ENCODE peak calls at places on chromosome 5, in eight cellular contexts. L is T-helper 1 cell; R is A172; H is NCI-H2081; V is cardiac fibroblast; Q is GF-D8; B is stimulated activated CD4-positive, alpha-beta T cell treated with anti-CD3 and anti-CD28 coated beads, TNF-alpha, amount 100 ng/mL, for 24 hours; E is posterior cingulate gyrus. D is an unnamed sample.

GRCh38 chr5:148970228-148970627 is 92.6 kb downstream of the SH3TC2 start:
- DNase-seq in E (no peak), H (peak), L (no peak), V (no peak), R (no peak), B (no peak), Q (no peak), D (peak)

GRCh38 chr5:176679365-176680225 is 32.3 kb downstream of the TSPAN17 start:
- DNase-seq in L (no peak), V (no peak), E (no peak), Q (no peak), H (no peak), B (no peak), R (no peak), D (no peak)

GRCh38 chr5:62347928-62348327 is 41.9 kb downstream of the KIF2A start:
- DNase-seq in H (no peak), Q (no peak), V (no peak), E (no peak), L (no peak), B (no peak), R (no peak), D (no peak)

GRCh38 chr5:78504726-78505431 is 143.7 kb downstream of the LHFPL2 start:
- DNase-seq in Q (no peak), L (no peak), V (peak), E (peak), R (peak), B (no peak), H (no peak), D (peak)

GRCh38 chr5:173263566-173263965 is 28.6 kb upstream of the NKX2-5 start:
- DNase-seq in E (no peak), B (no peak), V (no peak), H (no peak), L (no peak), Q (no peak), R (no peak), D (no peak)

GRCh38 chr5:168831438-168831837 is 252.3 kb upstream of the PANK3 start:
- DNase-seq in E (no peak), B (no peak), L (no peak), V (no peak), R (no peak), H (no peak), Q (no peak), D (no peak)

GRCh38 chr5:78899922-78900362 is 85.2 kb downstream of the ARSB start:
- DNase-seq in B (no peak), H (peak), V (peak), R (peak), L (no peak), Q (no peak), E (no peak), D (peak)

GRCh38 chr5:139658501-139658927 is 10.4 kb downstream of the CXXC5 start:
- DNase-seq in R (peak), B (no peak), L (no peak), Q (no peak), V (peak), E (no peak), H (no peak), D (no peak)

GRCh38 chr5:98433673-98434072 is 339.8 kb upstream of the RGMB start:
- DNase-seq in R (no peak), B (no peak), E (no peak), V (peak), L (no peak), Q (no peak), H (no peak), D (no peak)

GRCh38 chr5:180632768-180633167 is 16.6 kb downstream of the FLT4 start:
- DNase-seq in Q (no peak), R (no peak), B (no peak), V (no peak), E (no peak), H (no peak), L (no peak), D (peak)

GRCh38 chr5:38039826-38040225 is 200.0 kb upstream of the GDNF start:
- DNase-seq in E (no peak), V (no peak), R (no peak), L (no peak), Q (no peak), H (no peak), B (no peak), D (no peak)

GRCh38 chr5:18745988-18746615 is 1111.8 kb downstream of the TAF11L14 start:
- DNase-seq in R (peak), B (peak), L (peak), V (no peak), Q (peak), H (peak), E (no peak), D (no peak)

GRCh38 chr5:54296386-54296785 is 14.0 kb downstream of the ARL15 start:
- DNase-seq in B (no peak), Q (no peak), E (no peak), L (no peak), R (no peak), H (peak), V (no peak), D (no peak)

GRCh38 chr5:152704286-152704685 is 299.2 kb upstream of the NMUR2 start:
- DNase-seq in R (no peak), E (no peak), B (no peak), L (no peak), H (no peak), Q (no peak), V (no peak), D (no peak)

GRCh38 chr5:144390133-144390532 is 219.5 kb downstream of the KCTD16 start:
- DNase-seq in H (no peak), B (no peak), V (no peak), E (no peak), Q (no peak), R (no peak), L (no peak), D (no peak)

GRCh38 chr5:94072116-94072515 is 330.7 kb upstream of the POU5F2 start:
- DNase-seq in B (no peak), E (no peak), H (no peak), R (no peak), V (peak), L (no peak), Q (no peak), D (no peak)

GRCh38 chr5:139843991-139844390 is 48.4 kb downstream of the PSD2 start:
- DNase-seq in E (no peak), H (no peak), Q (no peak), B (no peak), R (no peak), V (no peak), L (no peak), D (no peak)

GRCh38 chr5:62093981-62094380 is 212.0 kb upstream of the KIF2A start:
- DNase-seq in B (no peak), E (peak), Q (no peak), L (no peak), V (no peak), H (peak), R (peak), D (no peak)

GRCh38 chr5:41414598-41414997 is 95.8 kb downstream of the PLCXD3 start:
- DNase-seq in V (peak), E (no peak), B (no peak), Q (no peak), R (peak), L (no peak), H (no peak), D (no peak)

GRCh38 chr5:39197556-39197955 is 21.8 kb downstream of the FYB1 start:
- DNase-seq in B (no peak), H (no peak), L (peak), V (no peak), E (no peak), Q (no peak), R (no peak), D (no peak)

GRCh38 chr5:147854331-147854730 is 22.9 kb upstream of the SPINK1 start:
- DNase-seq in E (no peak), R (no peak), B (no peak), V (no peak), H (no peak), Q (no peak), L (no peak), D (no peak)

GRCh38 chr5:173453167-173453566 is 125.0 kb upstream of the STC2 start:
- DNase-seq in H (no peak), Q (no peak), E (no peak), V (no peak), B (no peak), R (no peak), L (no peak), D (no peak)

GRCh38 chr5:58150936-58151335 is 308.9 kb downstream of the PLK2 start:
- DNase-seq in L (no peak), E (no peak), Q (no peak), B (no peak), V (no peak), R (no peak), H (no peak), D (no peak)

GRCh38 chr5:68333649-68334549 is 118.3 kb downstream of the PIK3R1 start:
- DNase-seq in Q (no peak), L (no peak), V (peak), E (no peak), B (no peak), H (no peak), R (peak), D (no peak)

GRCh38 chr5:153490124-153491085 is at the start of gene GRIA1:
- DNase-seq in Q (no peak), R (no peak), L (no peak), E (peak), H (no peak), B (no peak), V (peak), D (no peak)

GRCh38 chr5:26329562-26330189 is 708.7 kb downstream of the CDH9 start:
- DNase-seq in B (no peak), H (peak), Q (no peak), R (peak), E (no peak), L (no peak), V (no peak), D (no peak)

GRCh38 chr5:29214821-29215220 is 1978.7 kb upstream of the CDH6 start:
- DNase-seq in L (no peak), Q (no peak), E (no peak), R (no peak), V (no peak), B (no peak), H (no peak), D (no peak)

GRCh38 chr5:141742866-141743651 is 61.0 kb upstream of the ARAP3 start:
- DNase-seq in B (no peak), E (no peak), R (peak), L (no peak), H (no peak), Q (no peak), V (peak), D (no peak)

GRCh38 chr5:142095651-142096330 is 12.8 kb upstream of the NDFIP1 start:
- DNase-seq in B (peak), E (no peak), Q (no peak), R (peak), V (no peak), L (peak), H (no peak), D (no peak)

GRCh38 chr5:92309336-92309991 is 926.3 kb upstream of the ARRDC3 start:
- DNase-seq in V (peak), Q (no peak), E (no peak), L (no peak), R (peak), B (no peak), H (no peak), D (no peak)

GRCh38 chr5:142323480-142324376 is 1.1 kb downstream of the SPRY4 start:
- DNase-seq in B (no peak), E (no peak), L (no peak), V (peak), Q (peak), R (peak), H (no peak), D (peak)

GRCh38 chr5:166488560-166488959 is 1802.9 kb upstream of the WWC1 start:
- DNase-seq in B (no peak), E (no peak), H (no peak), V (no peak), R (no peak), L (no peak), Q (no peak), D (no peak)

GRCh38 chr5:60473654-60474053 is 226.3 kb downstream of the DEPDC1B start:
- DNase-seq in Q (no peak), E (no peak), B (no peak), H (no peak), V (no peak), R (no peak), L (no peak), D (no peak)

GRCh38 chr5:127615916-127616315 is 33.0 kb upstream of the CTXN3 start:
- DNase-seq in E (no peak), H (no peak), Q (no peak), V (peak), L (no peak), R (no peak), B (no peak), D (no peak)

GRCh38 chr5:10762178-10762775 is 1.2 kb upstream of the DAP start:
- DNase-seq in Q (peak), E (no peak), V (peak), L (no peak), H (no peak), R (no peak), B (no peak), D (peak)

GRCh38 chr5:39076757-39077475 is 2.7 kb upstream of the RICTOR start:
- DNase-seq in E (no peak), Q (peak), L (no peak), H (no peak), B (no peak), R (peak), V (peak), D (no peak)

GRCh38 chr5:143229426-143229895 is 174.0 kb downstream of the NR3C1 start:
- DNase-seq in Q (no peak), B (no peak), E (no peak), H (no peak), R (no peak), V (no peak), L (peak), D (no peak)

GRCh38 chr5:99614888-99615287 is 686.1 kb upstream of the CHD1 start:
- DNase-seq in V (no peak), Q (no peak), H (no peak), L (no peak), E (no peak), B (no peak), R (no peak), D (no peak)

GRCh38 chr5:178589180-178590140 is 733 bp downstream of the COL23A1 start:
- DNase-seq in B (peak), E (no peak), H (no peak), V (peak), R (no peak), Q (no peak), L (no peak), D (no peak)

GRCh38 chr5:98187945-98188344 is 585.5 kb upstream of the RGMB start:
- DNase-seq in Q (no peak), E (no peak), L (no peak), H (no peak), V (no peak), B (no peak), R (no peak), D (no peak)